ENCODE peak calls at places on chromosomes 5 and 9, in five cellular contexts. U, A, M, Y and N are unnamed samples. For H3K4me1, the result is how much of the 10 kb centered on the place peaks cover.

GRCh38 chr9:20684865-20685696 is 1.0 kb downstream of the FOCAD start:
- DNase-seq in A (peak), Y (no peak), M (no peak), U (no peak), N (no peak)

GRCh38 chr9:75855509-75855908 is 35.0 kb upstream of the PCSK5 start:
- DNase-seq in Y (no peak), A (peak), U (no peak), M (no peak), N (peak)

GRCh38 chr9:11933926-11934325 is 759.3 kb upstream of the TYRP1 start:
- DNase-seq in M (no peak), Y (no peak), U (no peak), A (peak), N (no peak)

GRCh38 chr5:6788956-6789649 is 75.9 kb downstream of the TENT4A start:
- DNase-seq in U (no peak), A (no peak), Y (no peak), M (no peak), N (peak)

GRCh38 chr9:2785060-2785459 is 58.8 kb downstream of the PUM3 start:
- DNase-seq in U (no peak), M (no peak), A (no peak), Y (no peak), N (no peak)

GRCh38 chr9:87285183-87285582 is 212.5 kb upstream of the DAPK1 start:
- DNase-seq in M (no peak), U (no peak), Y (no peak), A (peak), N (no peak)

GRCh38 chr9:87569008-87569908 is 71.6 kb downstream of the DAPK1 start:
- DNase-seq in U (no peak), Y (no peak), M (no peak), A (no peak), N (no peak)

GRCh38 chr5:219492-219891 is 1.4 kb downstream of the SDHA start:
- DNase-seq in U (no peak), M (no peak), A (peak), Y (no peak), N (peak)

GRCh38 chr5:149677721-149678120 is 52.4 kb upstream of the PPARGC1B start:
- DNase-seq in U (no peak), A (no peak), M (no peak), Y (no peak), N (peak)

GRCh38 chr5:139076117-139076516 is 122.1 kb downstream of the SIL1 start:
- DNase-seq in Y (no peak), U (no peak), M (no peak), A (no peak), N (no peak)

GRCh38 chr9:110015759-110016158 is 192.2 kb downstream of the C9orf152 start:
- DNase-seq in A (peak), M (no peak), Y (no peak), U (no peak), N (peak)

GRCh38 chr5:24623018-24623417 is 21.8 kb downstream of the CDH10 start:
- DNase-seq in M (no peak), U (no peak), Y (no peak), A (no peak), N (no peak)

GRCh38 chr5:179151521-179152118 is 91.4 kb downstream of the ZNF354C start:
- DNase-seq in Y (no peak), A (no peak), M (no peak), U (no peak), N (no peak)

GRCh38 chr5:72007336-72008111 is 99.8 kb upstream of the MAP1B start:
- DNase-seq in A (no peak), Y (no peak), M (no peak), U (no peak), N (no peak)

GRCh38 chr5:171437286-171437821 is 17.9 kb downstream of the FGF18 start:
- DNase-seq in M (peak), U (no peak), A (no peak), Y (no peak), N (peak)

GRCh38 chr5:143350790-143351603 is 52.5 kb downstream of the NR3C1 start:
- DNase-seq in A (peak), M (no peak), Y (no peak), U (no peak), N (no peak)
- H3K4me1 ChIP-seq in A (under half), M (under half), Y (under half), U (under half), N (under half)

DNA sequence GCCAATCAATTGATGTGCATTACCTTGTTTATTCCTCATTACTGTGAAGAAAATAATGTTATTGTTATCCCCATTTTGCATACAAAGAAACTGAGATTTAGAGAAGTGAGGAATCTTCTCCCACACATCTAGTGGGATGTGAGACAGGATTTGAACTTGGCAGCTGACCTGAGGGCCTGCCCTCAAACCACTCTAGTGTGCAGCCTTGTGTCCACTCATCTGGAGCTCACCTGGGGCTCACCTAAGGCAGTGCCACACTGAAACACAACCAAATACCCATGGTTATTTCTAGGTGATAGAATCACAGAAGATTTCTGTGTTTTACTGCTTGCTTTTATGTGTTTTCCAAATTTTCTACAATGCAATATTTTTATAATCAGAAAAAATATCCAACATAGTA is 94.7 kb upstream of the SAP30L start:
- DNase-seq in A (no peak), U (no peak), Y (no peak), M (no peak), N (no peak)
- H2BK12ac ChIP-seq in A (no peak), U (no peak), Y (no peak), M (no peak), N (no peak)

GRCh38 chr5:39106332-39106731 is 32.1 kb upstream of the RICTOR start:
- DNase-seq in M (no peak), A (peak), U (no peak), Y (no peak), N (no peak)

GRCh38 chr5:39102684-39103155 is 28.5 kb upstream of the RICTOR start:
- DNase-seq in Y (no peak), U (no peak), M (no peak), A (peak), N (no peak)

GRCh38 chr5:39107350-39107749 is 33.2 kb upstream of the RICTOR start:
- DNase-seq in M (no peak), A (no peak), Y (no peak), U (no peak), N (no peak)

GRCh38 chr5:39100851-39101396 is 26.7 kb upstream of the RICTOR start:
- DNase-seq in A (peak), M (no peak), U (no peak), Y (no peak), N (peak)

GRCh38 chr5:39104221-39104620 is 30.0 kb upstream of the RICTOR start:
- DNase-seq in U (no peak), Y (no peak), M (no peak), A (no peak), N (peak)
- H3K14ac ChIP-seq in U (no peak), Y (no peak), M (no peak), A (no peak), N (no peak)

DNA sequence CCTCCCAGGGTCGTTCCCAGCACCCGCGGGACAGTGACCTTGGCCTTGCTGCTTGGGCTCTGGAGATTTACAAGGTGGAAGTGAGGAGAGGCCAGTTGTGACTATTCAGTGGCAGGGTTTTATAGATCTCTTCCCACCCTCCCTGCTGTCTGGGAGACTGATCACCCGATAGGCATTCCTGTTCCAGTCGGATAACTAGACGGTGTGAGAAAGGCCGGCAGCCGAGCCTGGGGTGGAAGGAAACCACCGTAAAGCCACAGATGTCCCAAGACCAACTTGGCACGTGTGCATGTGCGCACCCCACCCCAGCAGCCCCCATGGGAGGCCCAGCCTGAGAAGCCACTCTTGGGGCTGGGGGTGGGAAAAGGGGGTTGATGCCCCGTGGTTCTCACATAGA is 225.9 kb downstream of the FANCC start:
- DNase-seq in A (peak), M (no peak), U (no peak), Y (no peak), N (peak)
- H3K4me1 ChIP-seq in A (half or more), M (under half), U (under half), Y (under half), N (under half)